ENCODE peak calls at places on chromosomes 13 and 19, in five cellular contexts. One of them, this sample, is unnamed.

GRCh38 chr19:45881909-45882528 is 3.9 kb downstream of the IRF2BP1 start:
- DNase-seq in endothelial cell: no peak
- DNase-seq in RWPE1: no peak
- DNase-seq in PC-9: no peak
- DNase-seq in gastrocnemius medialis: no peak
- DNase-seq in this sample: peak

GRCh38 chr13:110363009-110363408 is 55.9 kb downstream of the COL4A2 start:
- DNase-seq in endothelial cell: peak
- DNase-seq in RWPE1: no peak
- DNase-seq in PC-9: no peak
- DNase-seq in gastrocnemius medialis: no peak
- DNase-seq in this sample: no peak

GRCh38 chr13:65762015-65762414 is 1468.1 kb downstream of the PCDH9 start:
- DNase-seq in endothelial cell: no peak
- DNase-seq in RWPE1: no peak
- DNase-seq in PC-9: no peak
- DNase-seq in gastrocnemius medialis: no peak
- DNase-seq in this sample: no peak

GRCh38 chr19:35843676-35844481 is 8.4 kb downstream of the NPHS1 start:
- DNase-seq in endothelial cell: no peak
- DNase-seq in RWPE1: peak
- DNase-seq in PC-9: no peak
- DNase-seq in gastrocnemius medialis: no peak
- DNase-seq in this sample: no peak

GRCh38 chr13:48891586-48891985 is 84.1 kb upstream of the FNDC3A start:
- DNase-seq in endothelial cell: no peak
- DNase-seq in RWPE1: peak
- DNase-seq in PC-9: no peak
- DNase-seq in gastrocnemius medialis: no peak
- DNase-seq in this sample: peak

GRCh38 chr13:49400755-49401659 is 42.9 kb downstream of the CAB39L start:
- DNase-seq in endothelial cell: no peak
- DNase-seq in RWPE1: no peak
- DNase-seq in PC-9: peak
- DNase-seq in gastrocnemius medialis: no peak
- DNase-seq in this sample: peak

GRCh38 chr13:86403213-86403612 is 604.0 kb upstream of the SLITRK6 start:
- DNase-seq in endothelial cell: no peak
- DNase-seq in RWPE1: no peak
- DNase-seq in PC-9: no peak
- DNase-seq in gastrocnemius medialis: no peak
- DNase-seq in this sample: no peak

GRCh38 chr19:49764341-49764740 is 1.2 kb upstream of the TSKS start:
- DNase-seq in endothelial cell: no peak
- DNase-seq in RWPE1: no peak
- DNase-seq in PC-9: no peak
- DNase-seq in gastrocnemius medialis: no peak
- DNase-seq in this sample: no peak

GRCh38 chr13:110949116-110949515 is 34.2 kb upstream of the ANKRD10 start:
- DNase-seq in endothelial cell: no peak
- DNase-seq in RWPE1: no peak
- DNase-seq in PC-9: no peak
- DNase-seq in gastrocnemius medialis: no peak
- DNase-seq in this sample: no peak

GRCh38 chr19:36916991-36917390 is 859 bp downstream of the ZNF568 start:
- DNase-seq in endothelial cell: no peak
- DNase-seq in RWPE1: no peak
- DNase-seq in PC-9: no peak
- DNase-seq in gastrocnemius medialis: no peak
- DNase-seq in this sample: no peak

GRCh38 chr19:33347300-33347699 is 26.2 kb upstream of the CEBPG start:
- DNase-seq in endothelial cell: no peak
- DNase-seq in RWPE1: no peak
- DNase-seq in PC-9: no peak
- DNase-seq in gastrocnemius medialis: no peak
- DNase-seq in this sample: no peak

GRCh38 chr19:36850646-36851442 is at the start of gene ZNF345:
- DNase-seq in endothelial cell: peak
- DNase-seq in RWPE1: peak
- DNase-seq in PC-9: peak
- DNase-seq in gastrocnemius medialis: peak
- DNase-seq in this sample: peak

GRCh38 chr19:45816236-45817009 is 1.3 kb upstream of the RSPH6A start:
- DNase-seq in endothelial cell: peak
- DNase-seq in RWPE1: no peak
- DNase-seq in PC-9: no peak
- DNase-seq in gastrocnemius medialis: no peak
- DNase-seq in this sample: no peak

GRCh38 chr13:24627864-24628418 is 52.3 kb upstream of the ATP12A start:
- DNase-seq in endothelial cell: no peak
- DNase-seq in RWPE1: no peak
- DNase-seq in PC-9: no peak
- DNase-seq in gastrocnemius medialis: no peak
- DNase-seq in this sample: no peak

GRCh38 chr19:6212403-6213265 is 67.1 kb downstream of the MLLT1 start:
- DNase-seq in endothelial cell: no peak
- DNase-seq in RWPE1: no peak
- DNase-seq in PC-9: no peak
- DNase-seq in gastrocnemius medialis: no peak
- DNase-seq in this sample: no peak

GRCh38 chr13:50365300-50365682 is 350.0 kb downstream of the KCNRG start:
- DNase-seq in endothelial cell: no peak
- DNase-seq in RWPE1: no peak
- DNase-seq in PC-9: no peak
- DNase-seq in gastrocnemius medialis: no peak
- DNase-seq in this sample: peak

GRCh38 chr19:55080121-55080914 is 4.6 kb downstream of the EPS8L1 start:
- DNase-seq in endothelial cell: no peak
- DNase-seq in RWPE1: peak
- DNase-seq in PC-9: no peak
- DNase-seq in gastrocnemius medialis: no peak
- DNase-seq in this sample: no peak

GRCh38 chr13:39048806-39049205 is 10.6 kb downstream of the NHLRC3 start:
- DNase-seq in endothelial cell: no peak
- DNase-seq in RWPE1: no peak
- DNase-seq in PC-9: no peak
- DNase-seq in gastrocnemius medialis: no peak
- DNase-seq in this sample: no peak

GRCh38 chr19:6801397-6802086 is 29.0 kb downstream of the VAV1 start:
- DNase-seq in endothelial cell: no peak
- DNase-seq in RWPE1: peak
- DNase-seq in PC-9: peak
- DNase-seq in gastrocnemius medialis: peak
- DNase-seq in this sample: peak

GRCh38 chr19:46198756-46199155 is 30.8 kb upstream of the IGFL1 start:
- DNase-seq in endothelial cell: no peak
- DNase-seq in RWPE1: peak
- DNase-seq in PC-9: peak
- DNase-seq in gastrocnemius medialis: no peak
- DNase-seq in this sample: no peak

GRCh38 chr19:11069451-11070009 is 19.7 kb upstream of the LDLR start:
- DNase-seq in endothelial cell: no peak
- DNase-seq in RWPE1: no peak
- DNase-seq in PC-9: no peak
- DNase-seq in gastrocnemius medialis: no peak
- DNase-seq in this sample: no peak

GRCh38 chr19:53844849-53845246 is 20.7 kb upstream of the NLRP12 start:
- DNase-seq in endothelial cell: no peak
- DNase-seq in RWPE1: no peak
- DNase-seq in PC-9: no peak
- DNase-seq in gastrocnemius medialis: no peak
- DNase-seq in this sample: no peak

GRCh38 chr19:35978271-35978670 is 16.7 kb upstream of the SDHAF1 start:
- DNase-seq in endothelial cell: no peak
- DNase-seq in RWPE1: no peak
- DNase-seq in PC-9: no peak
- DNase-seq in gastrocnemius medialis: no peak
- DNase-seq in this sample: no peak

GRCh38 chr19:16191216-16191908 is 6.2 kb downstream of the FAM32A start:
- DNase-seq in endothelial cell: no peak
- DNase-seq in RWPE1: no peak
- DNase-seq in PC-9: peak
- DNase-seq in gastrocnemius medialis: no peak
- DNase-seq in this sample: no peak

GRCh38 chr13:28753208-28753892 is 34.6 kb upstream of the SLC46A3 start:
- DNase-seq in endothelial cell: no peak
- DNase-seq in RWPE1: peak
- DNase-seq in PC-9: peak
- DNase-seq in gastrocnemius medialis: no peak
- DNase-seq in this sample: peak

GRCh38 chr19:33205531-33206260 is 11.6 kb downstream of the LRP3 start:
- DNase-seq in endothelial cell: no peak
- DNase-seq in RWPE1: no peak
- DNase-seq in PC-9: no peak
- DNase-seq in gastrocnemius medialis: no peak
- DNase-seq in this sample: no peak

GRCh38 chr13:75175575-75175974 is 306.4 kb downstream of the TBC1D4 start:
- DNase-seq in endothelial cell: no peak
- DNase-seq in RWPE1: no peak
- DNase-seq in PC-9: no peak
- DNase-seq in gastrocnemius medialis: no peak
- DNase-seq in this sample: no peak

GRCh38 chr19:19817357-19817756 is 4.2 kb downstream of the ZNF506 start:
- DNase-seq in endothelial cell: no peak
- DNase-seq in RWPE1: no peak
- DNase-seq in PC-9: no peak
- DNase-seq in gastrocnemius medialis: no peak
- DNase-seq in this sample: no peak

GRCh38 chr13:102580552-102581169 is 16.1 kb upstream of the TPP2 start:
- DNase-seq in endothelial cell: peak
- DNase-seq in RWPE1: peak
- DNase-seq in PC-9: peak
- DNase-seq in gastrocnemius medialis: no peak
- DNase-seq in this sample: no peak

GRCh38 chr19:3784607-3785463 is 1.3 kb downstream of the MATK start:
- DNase-seq in endothelial cell: no peak
- DNase-seq in RWPE1: peak
- DNase-seq in PC-9: no peak
- DNase-seq in gastrocnemius medialis: no peak
- DNase-seq in this sample: no peak

GRCh38 chr19:3782903-3783302 is 3.3 kb downstream of the MATK start:
- DNase-seq in endothelial cell: no peak
- DNase-seq in RWPE1: no peak
- DNase-seq in PC-9: no peak
- DNase-seq in gastrocnemius medialis: no peak
- DNase-seq in this sample: no peak

GRCh38 chr19:3782330-3782729 is 3.9 kb downstream of the MATK start:
- DNase-seq in endothelial cell: no peak
- DNase-seq in RWPE1: no peak
- DNase-seq in PC-9: no peak
- DNase-seq in gastrocnemius medialis: no peak
- DNase-seq in this sample: no peak

GRCh38 chr19:3785464-3785937 is 680 bp downstream of the MATK start:
- DNase-seq in endothelial cell: no peak
- DNase-seq in RWPE1: no peak
- DNase-seq in PC-9: no peak
- DNase-seq in gastrocnemius medialis: no peak
- DNase-seq in this sample: no peak

GRCh38 chr19:3783660-3784584 is 2.3 kb downstream of the MATK start:
- DNase-seq in endothelial cell: peak
- DNase-seq in RWPE1: peak
- DNase-seq in PC-9: no peak
- DNase-seq in gastrocnemius medialis: no peak
- DNase-seq in this sample: no peak
- TF ChIP-seq CTCF in endothelial cell: no peak
- TF ChIP-seq CTCF in RWPE1: no peak
- TF ChIP-seq CTCF in PC-9: peak
- TF ChIP-seq CTCF in gastrocnemius medialis: no peak
- TF ChIP-seq CTCF in this sample: no peak

GRCh38 chr19:13095934-13096890 is 6.4 kb downstream of the LYL1 start:
- DNase-seq in endothelial cell: peak
- DNase-seq in RWPE1: no peak
- DNase-seq in PC-9: no peak
- DNase-seq in gastrocnemius medialis: no peak
- DNase-seq in this sample: no peak
- TF ChIP-seq CTCF in endothelial cell: peak
- TF ChIP-seq CTCF in RWPE1: no peak
- TF ChIP-seq CTCF in PC-9: no peak
- TF ChIP-seq CTCF in gastrocnemius medialis: no peak
- TF ChIP-seq CTCF in this sample: no peak

GRCh38 chr19:56547535-56547934 is 8.8 kb downstream of the ZFP28 start:
- DNase-seq in endothelial cell: no peak
- DNase-seq in RWPE1: no peak
- DNase-seq in PC-9: no peak
- DNase-seq in gastrocnemius medialis: no peak
- DNase-seq in this sample: no peak
- TF ChIP-seq CTCF in endothelial cell: no peak
- TF ChIP-seq CTCF in RWPE1: no peak
- TF ChIP-seq CTCF in PC-9: no peak
- TF ChIP-seq CTCF in gastrocnemius medialis: no peak
- TF ChIP-seq CTCF in this sample: no peak

GRCh38 chr19:48290341-48290922 is 20.6 kb downstream of the ZNF114 start:
- DNase-seq in endothelial cell: peak
- DNase-seq in RWPE1: peak
- DNase-seq in PC-9: peak
- DNase-seq in gastrocnemius medialis: no peak
- DNase-seq in this sample: no peak
- TF ChIP-seq CTCF in endothelial cell: no peak
- TF ChIP-seq CTCF in RWPE1: no peak
- TF ChIP-seq CTCF in PC-9: peak
- TF ChIP-seq CTCF in gastrocnemius medialis: no peak
- TF ChIP-seq CTCF in this sample: no peak

DNA sequence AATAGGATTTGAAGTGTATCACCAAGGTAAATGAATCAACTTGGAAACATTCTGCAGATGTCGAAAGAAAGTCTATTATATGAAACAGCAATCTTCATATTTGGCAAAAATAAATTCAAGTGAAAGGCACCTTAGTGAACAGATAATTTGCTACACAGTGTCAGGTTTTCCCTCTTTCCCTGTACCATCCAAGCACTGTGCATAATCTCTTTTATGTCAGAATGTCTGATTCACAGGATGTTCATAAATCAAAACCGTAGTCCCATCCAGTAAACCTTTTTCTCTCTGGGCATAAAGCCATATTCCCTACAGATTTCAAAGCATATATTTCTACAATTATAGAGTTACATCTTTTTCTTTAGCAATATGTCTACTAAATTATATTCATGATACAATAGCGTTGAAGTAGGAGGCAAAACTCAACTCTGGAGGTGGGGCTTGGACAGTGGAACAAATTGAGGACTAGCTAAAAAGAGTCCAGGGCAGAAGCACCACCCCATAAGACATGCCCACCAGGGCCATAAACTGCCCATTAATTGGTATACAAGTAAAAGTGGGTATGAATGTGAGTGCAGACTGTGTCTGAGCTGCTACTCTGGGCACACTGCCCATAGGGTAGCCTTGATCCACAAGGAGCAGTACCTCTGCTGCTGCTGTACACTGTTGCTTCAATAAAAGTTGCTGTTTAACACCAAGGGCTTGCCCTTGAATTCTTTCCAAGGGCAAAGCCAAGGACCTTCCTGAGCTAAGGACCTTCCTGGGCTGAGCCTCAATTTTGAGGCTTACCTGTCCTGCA is 72.1 kb upstream of the MYCBP2 start:
- DNase-seq in endothelial cell: no peak
- DNase-seq in RWPE1: no peak
- DNase-seq in PC-9: no peak
- DNase-seq in gastrocnemius medialis: no peak
- DNase-seq in this sample: no peak
- TF ChIP-seq CTCF in endothelial cell: no peak
- TF ChIP-seq CTCF in RWPE1: no peak
- TF ChIP-seq CTCF in PC-9: no peak
- TF ChIP-seq CTCF in gastrocnemius medialis: no peak
- TF ChIP-seq CTCF in this sample: no peak